ENCODE peak calls at places on chromosomes 2 and 18, in four cellular contexts. X is K562, A is GM12878, Z is HepG2. O is an unnamed sample.

GRCh38 chr2:241242306-241242705 is 53.8 kb downstream of the ANO7 start:
- DNase-seq in X (no peak), A (no peak), Z (no peak), O (no peak)

GRCh38 chr2:641501-642430 is 35.4 kb downstream of the TMEM18 start:
- DNase-seq in X (no peak), A (no peak), Z (no peak), O (no peak)

GRCh38 chr2:227497158-227497557 is 25.2 kb downstream of the AGFG1 start:
- DNase-seq in X (no peak), A (no peak), Z (no peak), O (no peak)

GRCh38 chr2:82825410-82826090 is 1633.5 kb downstream of the SUCLG1 start:
- DNase-seq in X (no peak), A (no peak), Z (no peak), O (no peak)

GRCh38 chr2:46351388-46352141 is 54.4 kb downstream of the EPAS1 start:
- DNase-seq in X (no peak), A (no peak), Z (no peak), O (peak; percentile 26)

GRCh38 chr2:235371018-235371417 is 122.8 kb upstream of the AGAP1 start:
- DNase-seq in X (no peak), A (no peak), Z (no peak), O (no peak)

GRCh38 chr2:47771211-47771610 is 11.7 kb upstream of the MSH6 start:
- DNase-seq in X (peak; percentile 40), A (no peak), Z (peak; percentile 60), O (no peak)

GRCh38 chr2:205273627-205274026 is 408.7 kb upstream of the NRP2 start:
- DNase-seq in X (no peak), A (no peak), Z (peak; percentile 84), O (no peak)

GRCh38 chr18:63963610-63964256 is 6.1 kb upstream of the SERPINB8 start:
- DNase-seq in X (peak; percentile 13), A (no peak), Z (peak; percentile 55), O (peak; percentile 46)

GRCh38 chr18:46370898-46371297 is 266.7 kb downstream of the HAUS1 start:
- DNase-seq in X (no peak), A (no peak), Z (no peak), O (no peak)

GRCh38 chr2:43410055-43410604 is 183.7 kb upstream of the ZFP36L2 start:
- DNase-seq in X (no peak), A (no peak), Z (peak; percentile 25), O (no peak)

GRCh38 chr2:182182436-182182835 is 196.8 kb downstream of the PPP1R1C start:
- DNase-seq in X (no peak), A (no peak), Z (no peak), O (no peak)

GRCh38 chr2:200050921-200051620 is 95.7 kb downstream of the MAIP1 start:
- DNase-seq in X (no peak), A (no peak), Z (no peak), O (no peak)

GRCh38 chr2:64975232-64975791 is 13.9 kb upstream of the SLC1A4 start:
- DNase-seq in X (no peak), A (no peak), Z (peak; percentile 88), O (no peak)

GRCh38 chr2:39704540-39704939 is 38.8 kb downstream of the TMEM178A start:
- DNase-seq in X (no peak), A (no peak), Z (peak; percentile 65), O (no peak)

GRCh38 chr18:56112013-56112749 is 524.2 kb upstream of the TCF4 start:
- DNase-seq in X (no peak), A (peak; percentile 45), Z (no peak), O (no peak)
- TF ChIP-seq CREM in X (no peak), A (peak; percentile 89), Z (no peak), O (no peak)

GRCh38 chr2:159083601-159084000 is 115.2 kb downstream of the TANC1 start:
- DNase-seq in X (no peak), A (no peak), Z (peak; percentile 18), O (no peak)
- TF ChIP-seq CREB1 in X (no peak), A (no peak), Z (no peak), O (no peak)

GRCh38 chr2:117776888-117777287 is 37.6 kb upstream of the DDX18 start:
- DNase-seq in X (no peak), A (no peak), Z (no peak), O (no peak)

GRCh38 chr2:117775820-117776219 is 38.7 kb upstream of the DDX18 start:
- DNase-seq in X (no peak), A (no peak), Z (no peak), O (no peak)

GRCh38 chr2:117771969-117772630 is 42.4 kb upstream of the DDX18 start:
- DNase-seq in X (peak; percentile 12), A (no peak), Z (peak; percentile 31), O (no peak)

GRCh38 chr2:117770696-117771095 is 43.8 kb upstream of the DDX18 start:
- DNase-seq in X (no peak), A (no peak), Z (no peak), O (no peak)

DNA sequence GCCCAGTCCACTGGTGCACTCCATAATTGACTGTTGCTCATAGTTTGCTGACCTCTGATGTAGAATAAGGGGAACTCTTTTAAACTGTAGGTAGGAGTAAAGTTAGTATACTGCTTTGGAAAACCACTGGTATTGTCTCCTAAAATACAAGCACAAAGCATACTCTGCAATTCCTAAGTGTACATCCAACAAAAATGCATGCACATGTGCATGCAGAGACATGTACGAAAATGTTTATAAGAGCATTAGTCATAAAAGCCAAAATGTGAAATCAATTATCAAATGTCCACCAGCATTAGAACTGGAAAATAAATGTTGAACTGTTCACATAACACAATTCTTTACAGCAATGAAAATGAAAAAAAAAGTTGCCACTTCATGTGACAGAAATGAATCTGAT is 39.8 kb upstream of the DDX18 start:
- DNase-seq in X (no peak), A (no peak), Z (no peak), O (no peak)
- TF ChIP-seq CREM in X (no peak), A (no peak), Z (no peak), O (no peak)

DNA sequence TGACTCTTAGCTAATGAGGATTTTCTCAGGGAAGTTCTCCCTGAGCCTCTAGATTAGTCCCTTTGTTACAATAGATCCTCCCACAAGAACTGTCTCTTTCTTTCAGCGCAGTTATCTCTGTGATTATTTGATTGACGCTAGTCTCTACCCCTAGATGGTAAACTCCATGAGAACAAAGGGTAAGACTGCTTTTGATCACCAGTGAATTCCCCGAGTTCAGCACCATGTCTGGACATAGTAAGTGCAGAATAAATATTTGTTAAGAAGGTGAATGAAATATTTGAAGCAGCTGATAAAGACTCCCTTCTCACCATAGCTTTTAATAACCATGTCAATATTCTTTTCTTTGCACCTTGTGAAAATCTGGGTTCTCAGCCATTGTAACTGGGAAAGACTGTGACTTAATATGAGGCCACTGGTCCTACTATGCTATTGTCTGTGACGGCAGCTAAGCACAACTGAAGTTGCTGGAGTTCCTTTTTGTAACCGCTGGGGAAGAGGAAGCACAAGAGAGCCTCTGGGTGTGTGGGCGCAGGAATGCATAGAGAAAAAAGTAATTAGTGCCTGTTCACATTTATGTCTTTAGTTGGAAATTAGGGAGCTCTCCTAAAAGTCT is 214.7 kb downstream of the TGIF1 start:
- DNase-seq in X (peak; percentile 86), A (no peak), Z (peak; percentile 95), O (no peak)
- TF ChIP-seq CREB1 in X (no peak), A (no peak), Z (no peak), O (no peak)

DNA sequence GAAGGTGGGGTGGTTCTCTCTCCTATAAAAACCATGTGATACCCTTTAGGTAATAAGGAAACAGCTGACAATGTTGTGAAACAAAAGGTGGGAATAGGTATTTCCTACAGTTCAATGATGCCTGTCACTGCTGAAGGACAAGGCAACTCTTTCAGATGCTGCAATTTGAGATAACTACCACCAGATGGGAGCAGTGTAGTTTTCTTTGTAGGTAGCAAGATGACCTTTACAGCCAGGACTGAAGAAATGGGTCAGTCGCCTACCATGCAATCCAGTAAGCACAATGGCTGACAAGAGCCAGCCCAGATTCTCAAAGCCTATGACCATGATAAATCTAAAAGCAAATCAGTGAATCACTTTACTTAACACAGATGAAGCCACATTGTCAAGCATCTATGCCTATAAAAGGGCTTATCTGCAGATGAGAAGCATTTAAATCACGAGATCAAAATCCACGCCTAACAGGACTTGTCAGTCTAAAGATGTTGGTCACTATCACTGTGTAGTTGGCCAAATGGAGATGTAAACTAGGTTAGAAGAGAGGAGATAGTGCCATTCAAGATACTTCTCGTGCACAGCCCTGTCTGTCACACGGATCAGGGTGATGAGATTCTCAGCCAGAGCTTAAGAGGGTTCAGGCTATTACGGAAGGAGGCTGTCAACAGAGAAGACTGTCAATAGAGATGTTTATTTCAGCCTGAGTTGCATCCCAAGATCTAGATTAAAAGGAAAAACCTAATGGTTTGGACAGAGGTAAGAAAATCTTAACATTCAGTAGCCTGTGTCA is 83.7 kb downstream of the AAK1 start:
- DNase-seq in X (peak; percentile 75), A (no peak), Z (peak; percentile 86), O (peak; percentile 18)
- TF ChIP-seq CREM in X (no peak), A (no peak), Z (no peak), O (no peak)